ENCODE peak calls at places on chromosomes 13 and 19, in eight cellular contexts. One of them, this sample, is unnamed.

GRCh38 chr19:18049390-18049789 is 37.3 kb downstream of the IL12RB1 start:
- DNase-seq in K562: no peak
- DNase-seq in HepG2: no peak
- DNase-seq in Panc1: no peak
- DNase-seq in GM12878: no peak
- DNase-seq in HCT116: no peak
- DNase-seq in SK-N-SH: no peak
- DNase-seq in GM23338: no peak
- DNase-seq in this sample: no peak

GRCh38 chr19:28710278-28710677 is 502.7 kb downstream of the UQCRFS1 start:
- DNase-seq in K562: peak
- DNase-seq in GM23338: peak
- DNase-seq in GM12878: peak
- DNase-seq in HCT116: peak
- DNase-seq in Panc1: peak
- DNase-seq in SK-N-SH: peak
- DNase-seq in HepG2: peak
- DNase-seq in this sample: peak

GRCh38 chr19:35125270-35125717 is 9.6 kb downstream of the LGI4 start:
- DNase-seq in HCT116: no peak
- DNase-seq in SK-N-SH: no peak
- DNase-seq in Panc1: no peak
- DNase-seq in HepG2: no peak
- DNase-seq in GM23338: no peak
- DNase-seq in GM12878: no peak
- DNase-seq in K562: no peak
- DNase-seq in this sample: no peak

GRCh38 chr19:38046254-38047047 is 139.4 kb downstream of the SIPA1L3 start:
- DNase-seq in K562: no peak
- DNase-seq in HCT116: no peak
- DNase-seq in GM23338: no peak
- DNase-seq in HepG2: no peak
- DNase-seq in SK-N-SH: no peak
- DNase-seq in Panc1: no peak
- DNase-seq in GM12878: peak
- DNase-seq in this sample: no peak

GRCh38 chr13:37491661-37492060 is 106.9 kb downstream of the POSTN start:
- DNase-seq in Panc1: no peak
- DNase-seq in SK-N-SH: no peak
- DNase-seq in GM12878: no peak
- DNase-seq in HepG2: no peak
- DNase-seq in GM23338: no peak
- DNase-seq in K562: no peak
- DNase-seq in HCT116: no peak
- DNase-seq in this sample: no peak

GRCh38 chr13:29934531-29935308 is 84.3 kb upstream of the UBL3 start:
- DNase-seq in K562: no peak
- DNase-seq in GM12878: no peak
- DNase-seq in GM23338: no peak
- DNase-seq in HCT116: no peak
- DNase-seq in Panc1: no peak
- DNase-seq in SK-N-SH: no peak
- DNase-seq in HepG2: no peak
- DNase-seq in this sample: no peak

GRCh38 chr19:19602136-19602712 is 16.3 kb downstream of the PBX4 start:
- DNase-seq in HepG2: peak
- DNase-seq in GM23338: no peak
- DNase-seq in Panc1: no peak
- DNase-seq in K562: no peak
- DNase-seq in GM12878: no peak
- DNase-seq in SK-N-SH: no peak
- DNase-seq in HCT116: no peak
- DNase-seq in this sample: no peak

GRCh38 chr19:591099-591958 is 1.6 kb downstream of the HCN2 start:
- DNase-seq in SK-N-SH: no peak
- DNase-seq in HCT116: no peak
- DNase-seq in GM23338: peak
- DNase-seq in GM12878: no peak
- DNase-seq in HepG2: no peak
- DNase-seq in K562: peak
- DNase-seq in Panc1: no peak
- DNase-seq in this sample: no peak

GRCh38 chr13:99339230-99339721 is 32.1 kb upstream of the GPR183 start:
- DNase-seq in K562: no peak
- DNase-seq in GM12878: no peak
- DNase-seq in HepG2: no peak
- DNase-seq in HCT116: no peak
- DNase-seq in GM23338: no peak
- DNase-seq in Panc1: no peak
- DNase-seq in SK-N-SH: no peak
- DNase-seq in this sample: no peak

GRCh38 chr19:3615524-3616135 is 9.0 kb upstream of the TBXA2R start:
- DNase-seq in Panc1: no peak
- DNase-seq in GM12878: no peak
- DNase-seq in SK-N-SH: no peak
- DNase-seq in HCT116: no peak
- DNase-seq in HepG2: no peak
- DNase-seq in K562: no peak
- DNase-seq in GM23338: no peak
- DNase-seq in this sample: no peak

GRCh38 chr13:35838356-35838755 is 292.8 kb downstream of the DCLK1 start:
- DNase-seq in HepG2: no peak
- DNase-seq in SK-N-SH: no peak
- DNase-seq in K562: no peak
- DNase-seq in Panc1: no peak
- DNase-seq in GM23338: no peak
- DNase-seq in GM12878: no peak
- DNase-seq in HCT116: peak
- DNase-seq in this sample: no peak

GRCh38 chr19:42568006-42568405 is 26.7 kb downstream of the CEACAM8 start:
- DNase-seq in GM12878: no peak
- DNase-seq in HCT116: no peak
- DNase-seq in GM23338: no peak
- DNase-seq in SK-N-SH: no peak
- DNase-seq in HepG2: no peak
- DNase-seq in Panc1: no peak
- DNase-seq in K562: no peak
- DNase-seq in this sample: peak

GRCh38 chr19:11091343-11092153 is 2.3 kb downstream of the LDLR start:
- DNase-seq in GM12878: no peak
- DNase-seq in SK-N-SH: no peak
- DNase-seq in K562: no peak
- DNase-seq in Panc1: peak
- DNase-seq in HepG2: peak
- DNase-seq in GM23338: peak
- DNase-seq in HCT116: peak
- DNase-seq in this sample: peak

GRCh38 chr13:26168276-26168814 is 53.8 kb downstream of the RNF6 start:
- DNase-seq in GM12878: no peak
- DNase-seq in GM23338: no peak
- DNase-seq in HepG2: no peak
- DNase-seq in HCT116: no peak
- DNase-seq in K562: no peak
- DNase-seq in Panc1: peak
- DNase-seq in SK-N-SH: no peak
- DNase-seq in this sample: no peak

GRCh38 chr19:10517760-10518443 is 655 bp upstream of the S1PR5 start:
- DNase-seq in HepG2: no peak
- DNase-seq in GM12878: no peak
- DNase-seq in GM23338: peak
- DNase-seq in K562: peak
- DNase-seq in SK-N-SH: peak
- DNase-seq in HCT116: no peak
- DNase-seq in Panc1: no peak
- DNase-seq in this sample: no peak

GRCh38 chr13:43760257-43760656 is 26.5 kb downstream of the ENOX1 start:
- DNase-seq in GM23338: no peak
- DNase-seq in HepG2: no peak
- DNase-seq in GM12878: no peak
- DNase-seq in SK-N-SH: no peak
- DNase-seq in Panc1: no peak
- DNase-seq in HCT116: no peak
- DNase-seq in K562: no peak
- DNase-seq in this sample: no peak

GRCh38 chr13:31090921-31091624 is 70.6 kb downstream of the HSPH1 start:
- DNase-seq in GM23338: no peak
- DNase-seq in HCT116: no peak
- DNase-seq in K562: no peak
- DNase-seq in GM12878: no peak
- DNase-seq in Panc1: no peak
- DNase-seq in SK-N-SH: no peak
- DNase-seq in HepG2: no peak
- DNase-seq in this sample: no peak

GRCh38 chr19:36151144-36152051 is 849 bp downstream of the COX7A1 start:
- DNase-seq in HepG2: no peak
- DNase-seq in K562: peak
- DNase-seq in HCT116: no peak
- DNase-seq in GM23338: peak
- DNase-seq in SK-N-SH: no peak
- DNase-seq in GM12878: no peak
- DNase-seq in Panc1: no peak
- DNase-seq in this sample: no peak

GRCh38 chr13:39012608-39013007 is 22.0 kb upstream of the STOML3 start:
- DNase-seq in GM12878: no peak
- DNase-seq in HepG2: no peak
- DNase-seq in HCT116: no peak
- DNase-seq in SK-N-SH: peak
- DNase-seq in GM23338: peak
- DNase-seq in Panc1: no peak
- DNase-seq in K562: no peak
- DNase-seq in this sample: no peak

GRCh38 chr19:50514346-50515167 is 844 bp upstream of the ASPDH start:
- DNase-seq in HepG2: no peak
- DNase-seq in HCT116: no peak
- DNase-seq in SK-N-SH: peak
- DNase-seq in Panc1: no peak
- DNase-seq in K562: no peak
- DNase-seq in GM12878: no peak
- DNase-seq in GM23338: no peak
- DNase-seq in this sample: no peak

GRCh38 chr13:26895081-26895807 is 134.7 kb upstream of the GPR12 start:
- DNase-seq in GM23338: peak
- DNase-seq in Panc1: no peak
- DNase-seq in K562: no peak
- DNase-seq in SK-N-SH: no peak
- DNase-seq in HepG2: no peak
- DNase-seq in GM12878: no peak
- DNase-seq in HCT116: no peak
- DNase-seq in this sample: no peak

GRCh38 chr19:34667349-34668076 is 9.4 kb downstream of the SCGB2B2 start:
- DNase-seq in GM23338: peak
- DNase-seq in Panc1: no peak
- DNase-seq in K562: peak
- DNase-seq in GM12878: no peak
- DNase-seq in SK-N-SH: no peak
- DNase-seq in HCT116: no peak
- DNase-seq in HepG2: peak
- DNase-seq in this sample: no peak

GRCh38 chr13:94028234-94029145 is 451.0 kb downstream of the DCT start:
- DNase-seq in GM12878: no peak
- DNase-seq in Panc1: no peak
- DNase-seq in K562: no peak
- DNase-seq in HepG2: peak
- DNase-seq in GM23338: no peak
- DNase-seq in SK-N-SH: no peak
- DNase-seq in HCT116: no peak
- DNase-seq in this sample: no peak

GRCh38 chr13:100528820-100529219 is 59.8 kb downstream of the GGACT start:
- DNase-seq in HepG2: no peak
- DNase-seq in GM12878: no peak
- DNase-seq in SK-N-SH: no peak
- DNase-seq in HCT116: no peak
- DNase-seq in K562: no peak
- DNase-seq in Panc1: no peak
- DNase-seq in GM23338: no peak
- DNase-seq in this sample: no peak

GRCh38 chr13:22082030-22082429 is 411.2 kb downstream of the FGF9 start:
- DNase-seq in HepG2: peak
- DNase-seq in GM23338: no peak
- DNase-seq in GM12878: no peak
- DNase-seq in HCT116: no peak
- DNase-seq in Panc1: no peak
- DNase-seq in K562: no peak
- DNase-seq in SK-N-SH: no peak
- DNase-seq in this sample: no peak
- TF ChIP-seq POLR2AphosphoS5 in HepG2: no peak
- TF ChIP-seq POLR2AphosphoS5 in GM23338: no peak
- TF ChIP-seq POLR2AphosphoS5 in GM12878: no peak
- TF ChIP-seq POLR2AphosphoS5 in HCT116: no peak
- TF ChIP-seq POLR2AphosphoS5 in Panc1: no peak
- TF ChIP-seq POLR2AphosphoS5 in K562: no peak
- TF ChIP-seq POLR2AphosphoS5 in SK-N-SH: no peak
- TF ChIP-seq POLR2AphosphoS5 in this sample: no peak

GRCh38 chr19:46073268-46073922 is 32.6 kb upstream of the IGFL4 start:
- DNase-seq in SK-N-SH: no peak
- DNase-seq in HCT116: no peak
- DNase-seq in K562: no peak
- DNase-seq in GM12878: no peak
- DNase-seq in GM23338: no peak
- DNase-seq in Panc1: no peak
- DNase-seq in HepG2: no peak
- DNase-seq in this sample: no peak
- TF ChIP-seq REST in SK-N-SH: no peak
- TF ChIP-seq REST in HCT116: no peak
- TF ChIP-seq REST in K562: no peak
- TF ChIP-seq REST in GM12878: no peak
- TF ChIP-seq REST in GM23338: no peak
- TF ChIP-seq REST in Panc1: no peak
- TF ChIP-seq REST in HepG2: no peak
- TF ChIP-seq REST in this sample: no peak

GRCh38 chr19:49492573-49493411 is 3.4 kb upstream of the RPS11 start:
- DNase-seq in GM12878: no peak
- DNase-seq in HCT116: no peak
- DNase-seq in K562: no peak
- DNase-seq in SK-N-SH: no peak
- DNase-seq in HepG2: peak
- DNase-seq in Panc1: no peak
- DNase-seq in GM23338: peak
- DNase-seq in this sample: peak
- TF ChIP-seq POLR2AphosphoS5 in GM12878: peak
- TF ChIP-seq POLR2AphosphoS5 in HCT116: peak
- TF ChIP-seq POLR2AphosphoS5 in K562: peak
- TF ChIP-seq POLR2AphosphoS5 in SK-N-SH: peak
- TF ChIP-seq POLR2AphosphoS5 in HepG2: peak
- TF ChIP-seq POLR2AphosphoS5 in Panc1: peak
- TF ChIP-seq POLR2AphosphoS5 in GM23338: peak
- TF ChIP-seq POLR2AphosphoS5 in this sample: peak

GRCh38 chr13:48542138-48542537 is 9.3 kb upstream of the RCBTB2 start:
- DNase-seq in Panc1: no peak
- DNase-seq in HepG2: no peak
- DNase-seq in K562: no peak
- DNase-seq in HCT116: no peak
- DNase-seq in GM23338: no peak
- DNase-seq in GM12878: no peak
- DNase-seq in SK-N-SH: no peak
- DNase-seq in this sample: no peak
- TF ChIP-seq REST in Panc1: no peak
- TF ChIP-seq REST in HepG2: no peak
- TF ChIP-seq REST in K562: no peak
- TF ChIP-seq REST in HCT116: no peak
- TF ChIP-seq REST in GM23338: no peak
- TF ChIP-seq REST in GM12878: no peak
- TF ChIP-seq REST in SK-N-SH: no peak
- TF ChIP-seq REST in this sample: no peak